ENCODE peak calls at places on chromosomes 12 and 14, in eight cellular contexts. One of them, this sample, is unnamed.

GRCh38 chr12:8823565-8824300 is 1.3 kb downstream of the A2ML1 start:
- DNase-seq in fibroblast of lung: peak
- DNase-seq in NCI-H1092 treated with DMSO at 0.1 percent for 48 hours: no peak
- DNase-seq in midbrain: peak
- DNase-seq in T follicular helper cell: no peak
- DNase-seq in NCI-H774: no peak
- DNase-seq in stimulated activated CD8-positive, alpha-beta memory T cell treated with anti-CD3 and anti-CD28 coated beads, Interleukin-2, amount 100 ng/mL, for 1 hour: no peak
- DNase-seq in mucosa of descending colon: no peak
- DNase-seq in this sample: no peak

GRCh38 chr12:123258593-123258992 is 13.1 kb downstream of the CDK2AP1 start:
- DNase-seq in fibroblast of lung: no peak
- DNase-seq in NCI-H1092 treated with DMSO at 0.1 percent for 48 hours: no peak
- DNase-seq in midbrain: no peak
- DNase-seq in T follicular helper cell: no peak
- DNase-seq in NCI-H774: no peak
- DNase-seq in stimulated activated CD8-positive, alpha-beta memory T cell treated with anti-CD3 and anti-CD28 coated beads, Interleukin-2, amount 100 ng/mL, for 1 hour: no peak
- DNase-seq in mucosa of descending colon: no peak
- DNase-seq in this sample: no peak

GRCh38 chr14:72907886-72908285 is 14.0 kb upstream of the DPF3 start:
- DNase-seq in fibroblast of lung: peak
- DNase-seq in NCI-H1092 treated with DMSO at 0.1 percent for 48 hours: no peak
- DNase-seq in midbrain: no peak
- DNase-seq in T follicular helper cell: no peak
- DNase-seq in NCI-H774: no peak
- DNase-seq in stimulated activated CD8-positive, alpha-beta memory T cell treated with anti-CD3 and anti-CD28 coated beads, Interleukin-2, amount 100 ng/mL, for 1 hour: no peak
- DNase-seq in mucosa of descending colon: no peak
- DNase-seq in this sample: no peak

GRCh38 chr12:19186722-19187661 is 57.5 kb downstream of the PLEKHA5 start:
- DNase-seq in fibroblast of lung: peak
- DNase-seq in NCI-H1092 treated with DMSO at 0.1 percent for 48 hours: peak
- DNase-seq in midbrain: peak
- DNase-seq in T follicular helper cell: no peak
- DNase-seq in NCI-H774: no peak
- DNase-seq in stimulated activated CD8-positive, alpha-beta memory T cell treated with anti-CD3 and anti-CD28 coated beads, Interleukin-2, amount 100 ng/mL, for 1 hour: no peak
- DNase-seq in mucosa of descending colon: no peak
- DNase-seq in this sample: no peak

GRCh38 chr14:59103396-59103795 is 85.1 kb upstream of the DAAM1 start:
- DNase-seq in fibroblast of lung: peak
- DNase-seq in NCI-H1092 treated with DMSO at 0.1 percent for 48 hours: no peak
- DNase-seq in midbrain: no peak
- DNase-seq in T follicular helper cell: no peak
- DNase-seq in NCI-H774: no peak
- DNase-seq in stimulated activated CD8-positive, alpha-beta memory T cell treated with anti-CD3 and anti-CD28 coated beads, Interleukin-2, amount 100 ng/mL, for 1 hour: no peak
- DNase-seq in mucosa of descending colon: no peak
- DNase-seq in this sample: no peak

GRCh38 chr12:115273446-115273845 is 589.5 kb upstream of the TBX3 start:
- DNase-seq in fibroblast of lung: no peak
- DNase-seq in NCI-H1092 treated with DMSO at 0.1 percent for 48 hours: no peak
- DNase-seq in midbrain: no peak
- DNase-seq in T follicular helper cell: no peak
- DNase-seq in NCI-H774: no peak
- DNase-seq in stimulated activated CD8-positive, alpha-beta memory T cell treated with anti-CD3 and anti-CD28 coated beads, Interleukin-2, amount 100 ng/mL, for 1 hour: no peak
- DNase-seq in mucosa of descending colon: no peak
- DNase-seq in this sample: no peak

GRCh38 chr12:122148657-122149056 is 25.4 kb downstream of the IL31 start:
- DNase-seq in fibroblast of lung: peak
- DNase-seq in NCI-H1092 treated with DMSO at 0.1 percent for 48 hours: no peak
- DNase-seq in midbrain: no peak
- DNase-seq in T follicular helper cell: no peak
- DNase-seq in NCI-H774: no peak
- DNase-seq in stimulated activated CD8-positive, alpha-beta memory T cell treated with anti-CD3 and anti-CD28 coated beads, Interleukin-2, amount 100 ng/mL, for 1 hour: no peak
- DNase-seq in mucosa of descending colon: no peak
- DNase-seq in this sample: no peak

GRCh38 chr14:95068521-95068920 is 88.8 kb downstream of the DICER1 start:
- DNase-seq in fibroblast of lung: no peak
- DNase-seq in NCI-H1092 treated with DMSO at 0.1 percent for 48 hours: no peak
- DNase-seq in midbrain: no peak
- DNase-seq in T follicular helper cell: no peak
- DNase-seq in NCI-H774: no peak
- DNase-seq in stimulated activated CD8-positive, alpha-beta memory T cell treated with anti-CD3 and anti-CD28 coated beads, Interleukin-2, amount 100 ng/mL, for 1 hour: no peak
- DNase-seq in mucosa of descending colon: no peak
- DNase-seq in this sample: no peak

GRCh38 chr14:85415015-85415712 is 114.8 kb upstream of the FLRT2 start:
- DNase-seq in fibroblast of lung: peak
- DNase-seq in NCI-H1092 treated with DMSO at 0.1 percent for 48 hours: no peak
- DNase-seq in midbrain: no peak
- DNase-seq in T follicular helper cell: no peak
- DNase-seq in NCI-H774: no peak
- DNase-seq in stimulated activated CD8-positive, alpha-beta memory T cell treated with anti-CD3 and anti-CD28 coated beads, Interleukin-2, amount 100 ng/mL, for 1 hour: no peak
- DNase-seq in mucosa of descending colon: no peak
- DNase-seq in this sample: no peak

GRCh38 chr12:9064815-9065606 is 50.7 kb downstream of the A2M start:
- DNase-seq in fibroblast of lung: peak
- DNase-seq in NCI-H1092 treated with DMSO at 0.1 percent for 48 hours: no peak
- DNase-seq in midbrain: peak
- DNase-seq in T follicular helper cell: no peak
- DNase-seq in NCI-H774: peak
- DNase-seq in stimulated activated CD8-positive, alpha-beta memory T cell treated with anti-CD3 and anti-CD28 coated beads, Interleukin-2, amount 100 ng/mL, for 1 hour: no peak
- DNase-seq in mucosa of descending colon: peak
- DNase-seq in this sample: peak

GRCh38 chr12:6946033-6946919 is 2.5 kb downstream of the C12orf57 start:
- DNase-seq in fibroblast of lung: no peak
- DNase-seq in NCI-H1092 treated with DMSO at 0.1 percent for 48 hours: peak
- DNase-seq in midbrain: no peak
- DNase-seq in T follicular helper cell: peak
- DNase-seq in NCI-H774: peak
- DNase-seq in stimulated activated CD8-positive, alpha-beta memory T cell treated with anti-CD3 and anti-CD28 coated beads, Interleukin-2, amount 100 ng/mL, for 1 hour: no peak
- DNase-seq in mucosa of descending colon: peak
- DNase-seq in this sample: no peak

GRCh38 chr14:52269100-52269499 is 1.6 kb downstream of the PTGDR start:
- DNase-seq in fibroblast of lung: no peak
- DNase-seq in NCI-H1092 treated with DMSO at 0.1 percent for 48 hours: no peak
- DNase-seq in midbrain: no peak
- DNase-seq in T follicular helper cell: no peak
- DNase-seq in NCI-H774: no peak
- DNase-seq in stimulated activated CD8-positive, alpha-beta memory T cell treated with anti-CD3 and anti-CD28 coated beads, Interleukin-2, amount 100 ng/mL, for 1 hour: no peak
- DNase-seq in mucosa of descending colon: no peak
- DNase-seq in this sample: no peak

GRCh38 chr12:51238510-51239334 is at the start of gene DAZAP2:
- DNase-seq in fibroblast of lung: peak
- DNase-seq in NCI-H1092 treated with DMSO at 0.1 percent for 48 hours: peak
- DNase-seq in midbrain: peak
- DNase-seq in T follicular helper cell: peak
- DNase-seq in NCI-H774: peak
- DNase-seq in stimulated activated CD8-positive, alpha-beta memory T cell treated with anti-CD3 and anti-CD28 coated beads, Interleukin-2, amount 100 ng/mL, for 1 hour: peak
- DNase-seq in mucosa of descending colon: peak
- DNase-seq in this sample: peak

GRCh38 chr14:54211562-54212308 is 185.1 kb upstream of the CDKN3 start:
- DNase-seq in fibroblast of lung: peak
- DNase-seq in NCI-H1092 treated with DMSO at 0.1 percent for 48 hours: no peak
- DNase-seq in midbrain: no peak
- DNase-seq in T follicular helper cell: no peak
- DNase-seq in NCI-H774: no peak
- DNase-seq in stimulated activated CD8-positive, alpha-beta memory T cell treated with anti-CD3 and anti-CD28 coated beads, Interleukin-2, amount 100 ng/mL, for 1 hour: no peak
- DNase-seq in mucosa of descending colon: no peak
- DNase-seq in this sample: no peak

GRCh38 chr14:74579447-74580274 is 32.4 kb downstream of the LTBP2 start:
- DNase-seq in fibroblast of lung: peak
- DNase-seq in NCI-H1092 treated with DMSO at 0.1 percent for 48 hours: no peak
- DNase-seq in midbrain: no peak
- DNase-seq in T follicular helper cell: no peak
- DNase-seq in NCI-H774: no peak
- DNase-seq in stimulated activated CD8-positive, alpha-beta memory T cell treated with anti-CD3 and anti-CD28 coated beads, Interleukin-2, amount 100 ng/mL, for 1 hour: no peak
- DNase-seq in mucosa of descending colon: peak
- DNase-seq in this sample: no peak

GRCh38 chr12:85509857-85510256 is 229.8 kb downstream of the ALX1 start:
- DNase-seq in fibroblast of lung: no peak
- DNase-seq in NCI-H1092 treated with DMSO at 0.1 percent for 48 hours: no peak
- DNase-seq in midbrain: no peak
- DNase-seq in T follicular helper cell: no peak
- DNase-seq in NCI-H774: no peak
- DNase-seq in stimulated activated CD8-positive, alpha-beta memory T cell treated with anti-CD3 and anti-CD28 coated beads, Interleukin-2, amount 100 ng/mL, for 1 hour: no peak
- DNase-seq in mucosa of descending colon: no peak
- DNase-seq in this sample: no peak

GRCh38 chr12:48927261-48927660 is 2.0 kb upstream of the FKBP11 start:
- DNase-seq in fibroblast of lung: peak
- DNase-seq in NCI-H1092 treated with DMSO at 0.1 percent for 48 hours: no peak
- DNase-seq in midbrain: no peak
- DNase-seq in T follicular helper cell: no peak
- DNase-seq in NCI-H774: no peak
- DNase-seq in stimulated activated CD8-positive, alpha-beta memory T cell treated with anti-CD3 and anti-CD28 coated beads, Interleukin-2, amount 100 ng/mL, for 1 hour: no peak
- DNase-seq in mucosa of descending colon: no peak
- DNase-seq in this sample: no peak

GRCh38 chr12:32353540-32353939 is 45.8 kb upstream of the FGD4 start:
- DNase-seq in fibroblast of lung: no peak
- DNase-seq in NCI-H1092 treated with DMSO at 0.1 percent for 48 hours: no peak
- DNase-seq in midbrain: no peak
- DNase-seq in T follicular helper cell: no peak
- DNase-seq in NCI-H774: no peak
- DNase-seq in stimulated activated CD8-positive, alpha-beta memory T cell treated with anti-CD3 and anti-CD28 coated beads, Interleukin-2, amount 100 ng/mL, for 1 hour: no peak
- DNase-seq in mucosa of descending colon: no peak
- DNase-seq in this sample: no peak

GRCh38 chr14:32077081-32078029 is at the start of gene ARHGAP5:
- DNase-seq in fibroblast of lung: peak
- DNase-seq in NCI-H1092 treated with DMSO at 0.1 percent for 48 hours: peak
- DNase-seq in midbrain: peak
- DNase-seq in T follicular helper cell: peak
- DNase-seq in NCI-H774: peak
- DNase-seq in stimulated activated CD8-positive, alpha-beta memory T cell treated with anti-CD3 and anti-CD28 coated beads, Interleukin-2, amount 100 ng/mL, for 1 hour: peak
- DNase-seq in mucosa of descending colon: peak
- DNase-seq in this sample: peak

GRCh38 chr12:131671276-131671675 is 39.6 kb upstream of the SFSWAP start:
- DNase-seq in fibroblast of lung: no peak
- DNase-seq in NCI-H1092 treated with DMSO at 0.1 percent for 48 hours: no peak
- DNase-seq in midbrain: no peak
- DNase-seq in T follicular helper cell: no peak
- DNase-seq in NCI-H774: no peak
- DNase-seq in stimulated activated CD8-positive, alpha-beta memory T cell treated with anti-CD3 and anti-CD28 coated beads, Interleukin-2, amount 100 ng/mL, for 1 hour: no peak
- DNase-seq in mucosa of descending colon: no peak
- DNase-seq in this sample: peak

GRCh38 chr14:38629412-38629811 is 373.5 kb upstream of the CLEC14A start:
- DNase-seq in fibroblast of lung: no peak
- DNase-seq in NCI-H1092 treated with DMSO at 0.1 percent for 48 hours: no peak
- DNase-seq in midbrain: no peak
- DNase-seq in T follicular helper cell: no peak
- DNase-seq in NCI-H774: no peak
- DNase-seq in stimulated activated CD8-positive, alpha-beta memory T cell treated with anti-CD3 and anti-CD28 coated beads, Interleukin-2, amount 100 ng/mL, for 1 hour: no peak
- DNase-seq in mucosa of descending colon: no peak
- DNase-seq in this sample: no peak

GRCh38 chr14:35154016-35154415 is 31.7 kb downstream of the PRORP start:
- DNase-seq in fibroblast of lung: no peak
- DNase-seq in NCI-H1092 treated with DMSO at 0.1 percent for 48 hours: no peak
- DNase-seq in midbrain: no peak
- DNase-seq in T follicular helper cell: no peak
- DNase-seq in NCI-H774: no peak
- DNase-seq in stimulated activated CD8-positive, alpha-beta memory T cell treated with anti-CD3 and anti-CD28 coated beads, Interleukin-2, amount 100 ng/mL, for 1 hour: no peak
- DNase-seq in mucosa of descending colon: no peak
- DNase-seq in this sample: no peak

GRCh38 chr14:93725002-93725582 is 63.2 kb downstream of the PRIMA1 start:
- DNase-seq in fibroblast of lung: no peak
- DNase-seq in NCI-H1092 treated with DMSO at 0.1 percent for 48 hours: no peak
- DNase-seq in midbrain: no peak
- DNase-seq in T follicular helper cell: no peak
- DNase-seq in NCI-H774: no peak
- DNase-seq in stimulated activated CD8-positive, alpha-beta memory T cell treated with anti-CD3 and anti-CD28 coated beads, Interleukin-2, amount 100 ng/mL, for 1 hour: no peak
- DNase-seq in mucosa of descending colon: no peak
- DNase-seq in this sample: no peak

GRCh38 chr12:79373896-79374499 is 316.8 kb downstream of the PAWR start:
- DNase-seq in fibroblast of lung: peak
- DNase-seq in NCI-H1092 treated with DMSO at 0.1 percent for 48 hours: no peak
- DNase-seq in midbrain: peak
- DNase-seq in T follicular helper cell: no peak
- DNase-seq in NCI-H774: no peak
- DNase-seq in stimulated activated CD8-positive, alpha-beta memory T cell treated with anti-CD3 and anti-CD28 coated beads, Interleukin-2, amount 100 ng/mL, for 1 hour: no peak
- DNase-seq in mucosa of descending colon: no peak
- DNase-seq in this sample: no peak

GRCh38 chr12:75868501-75868900 is 163.1 kb downstream of the PHLDA1 start:
- DNase-seq in fibroblast of lung: no peak
- DNase-seq in NCI-H1092 treated with DMSO at 0.1 percent for 48 hours: peak
- DNase-seq in midbrain: peak
- DNase-seq in T follicular helper cell: no peak
- DNase-seq in NCI-H774: no peak
- DNase-seq in stimulated activated CD8-positive, alpha-beta memory T cell treated with anti-CD3 and anti-CD28 coated beads, Interleukin-2, amount 100 ng/mL, for 1 hour: no peak
- DNase-seq in mucosa of descending colon: no peak
- DNase-seq in this sample: no peak

GRCh38 chr12:268483-268840 is 5.8 kb upstream of the SLC6A13 start:
- DNase-seq in fibroblast of lung: no peak
- DNase-seq in NCI-H1092 treated with DMSO at 0.1 percent for 48 hours: no peak
- DNase-seq in midbrain: no peak
- DNase-seq in T follicular helper cell: no peak
- DNase-seq in NCI-H774: no peak
- DNase-seq in stimulated activated CD8-positive, alpha-beta memory T cell treated with anti-CD3 and anti-CD28 coated beads, Interleukin-2, amount 100 ng/mL, for 1 hour: no peak
- DNase-seq in mucosa of descending colon: no peak
- DNase-seq in this sample: no peak

GRCh38 chr14:90483551-90483950 is 86.7 kb downstream of the CALM1 start:
- DNase-seq in fibroblast of lung: no peak
- DNase-seq in NCI-H1092 treated with DMSO at 0.1 percent for 48 hours: peak
- DNase-seq in midbrain: no peak
- DNase-seq in T follicular helper cell: peak
- DNase-seq in NCI-H774: peak
- DNase-seq in stimulated activated CD8-positive, alpha-beta memory T cell treated with anti-CD3 and anti-CD28 coated beads, Interleukin-2, amount 100 ng/mL, for 1 hour: no peak
- DNase-seq in mucosa of descending colon: peak
- DNase-seq in this sample: peak

GRCh38 chr12:113633678-113634332 is 162.1 kb upstream of the LHX5 start:
- DNase-seq in fibroblast of lung: no peak
- DNase-seq in NCI-H1092 treated with DMSO at 0.1 percent for 48 hours: no peak
- DNase-seq in midbrain: no peak
- DNase-seq in T follicular helper cell: no peak
- DNase-seq in NCI-H774: no peak
- DNase-seq in stimulated activated CD8-positive, alpha-beta memory T cell treated with anti-CD3 and anti-CD28 coated beads, Interleukin-2, amount 100 ng/mL, for 1 hour: no peak
- DNase-seq in mucosa of descending colon: no peak
- DNase-seq in this sample: no peak

GRCh38 chr12:34206061-34206785 is 183.9 kb downstream of the ALG10 start:
- DNase-seq in fibroblast of lung: no peak
- DNase-seq in NCI-H1092 treated with DMSO at 0.1 percent for 48 hours: no peak
- DNase-seq in midbrain: no peak
- DNase-seq in T follicular helper cell: no peak
- DNase-seq in NCI-H774: no peak
- DNase-seq in stimulated activated CD8-positive, alpha-beta memory T cell treated with anti-CD3 and anti-CD28 coated beads, Interleukin-2, amount 100 ng/mL, for 1 hour: no peak
- DNase-seq in mucosa of descending colon: no peak
- DNase-seq in this sample: peak

GRCh38 chr12:5568325-5568981 is 136.5 kb downstream of the NTF3 start:
- DNase-seq in fibroblast of lung: no peak
- DNase-seq in NCI-H1092 treated with DMSO at 0.1 percent for 48 hours: no peak
- DNase-seq in midbrain: no peak
- DNase-seq in T follicular helper cell: no peak
- DNase-seq in NCI-H774: no peak
- DNase-seq in stimulated activated CD8-positive, alpha-beta memory T cell treated with anti-CD3 and anti-CD28 coated beads, Interleukin-2, amount 100 ng/mL, for 1 hour: no peak
- DNase-seq in mucosa of descending colon: no peak
- DNase-seq in this sample: no peak

GRCh38 chr14:74882103-74882920 is 596 bp downstream of the DLST start:
- DNase-seq in fibroblast of lung: peak
- DNase-seq in NCI-H1092 treated with DMSO at 0.1 percent for 48 hours: peak
- DNase-seq in midbrain: no peak
- DNase-seq in T follicular helper cell: peak
- DNase-seq in NCI-H774: no peak
- DNase-seq in stimulated activated CD8-positive, alpha-beta memory T cell treated with anti-CD3 and anti-CD28 coated beads, Interleukin-2, amount 100 ng/mL, for 1 hour: peak
- DNase-seq in mucosa of descending colon: peak
- DNase-seq in this sample: peak

GRCh38 chr12:27616356-27617150 is 79.7 kb upstream of the REP15 start:
- DNase-seq in fibroblast of lung: no peak
- DNase-seq in NCI-H1092 treated with DMSO at 0.1 percent for 48 hours: no peak
- DNase-seq in midbrain: no peak
- DNase-seq in T follicular helper cell: no peak
- DNase-seq in NCI-H774: no peak
- DNase-seq in stimulated activated CD8-positive, alpha-beta memory T cell treated with anti-CD3 and anti-CD28 coated beads, Interleukin-2, amount 100 ng/mL, for 1 hour: no peak
- DNase-seq in mucosa of descending colon: no peak
- DNase-seq in this sample: no peak

GRCh38 chr12:65867428-65867827 is 43.1 kb downstream of the HMGA2 start:
- DNase-seq in fibroblast of lung: peak
- DNase-seq in NCI-H1092 treated with DMSO at 0.1 percent for 48 hours: no peak
- DNase-seq in midbrain: no peak
- DNase-seq in T follicular helper cell: no peak
- DNase-seq in NCI-H774: no peak
- DNase-seq in stimulated activated CD8-positive, alpha-beta memory T cell treated with anti-CD3 and anti-CD28 coated beads, Interleukin-2, amount 100 ng/mL, for 1 hour: no peak
- DNase-seq in mucosa of descending colon: no peak
- DNase-seq in this sample: no peak

GRCh38 chr12:45660330-45660729 is 69.2 kb upstream of the ARID2 start:
- DNase-seq in fibroblast of lung: peak
- DNase-seq in NCI-H1092 treated with DMSO at 0.1 percent for 48 hours: no peak
- DNase-seq in midbrain: no peak
- DNase-seq in T follicular helper cell: no peak
- DNase-seq in NCI-H774: no peak
- DNase-seq in stimulated activated CD8-positive, alpha-beta memory T cell treated with anti-CD3 and anti-CD28 coated beads, Interleukin-2, amount 100 ng/mL, for 1 hour: no peak
- DNase-seq in mucosa of descending colon: no peak
- DNase-seq in this sample: no peak

This sample was measured in mesenteric fat pad.